ENCODE peak calls at places on chromosomes 2 and 18, in four cellular contexts. One of them, this sample, is unnamed.

GRCh38 chr18:76258209-76258608 is 236.8 kb downstream of the ZNF516 start:
- DNase-seq in NT2/D1: no peak
- DNase-seq in mammary epithelial cell: peak
- DNase-seq in fibroblast of lung: peak
- DNase-seq in this sample: no peak

GRCh38 chr2:239022437-239023260 is 174.8 kb downstream of the TWIST2 start:
- DNase-seq in NT2/D1: no peak
- DNase-seq in mammary epithelial cell: no peak
- DNase-seq in fibroblast of lung: no peak
- DNase-seq in this sample: no peak

GRCh38 chr2:239818086-239818485 is 207.1 kb downstream of the NDUFA10 start:
- DNase-seq in NT2/D1: no peak
- DNase-seq in mammary epithelial cell: no peak
- DNase-seq in fibroblast of lung: no peak
- DNase-seq in this sample: no peak

GRCh38 chr2:134164306-134164705 is 89.6 kb upstream of the MGAT5 start:
- DNase-seq in NT2/D1: no peak
- DNase-seq in mammary epithelial cell: no peak
- DNase-seq in fibroblast of lung: no peak
- DNase-seq in this sample: no peak

GRCh38 chr2:26640331-26640745 is 828 bp downstream of the CIB4 start:
- DNase-seq in NT2/D1: no peak
- DNase-seq in mammary epithelial cell: peak
- DNase-seq in fibroblast of lung: peak
- DNase-seq in this sample: peak

GRCh38 chr2:229370484-229370883 is 99.4 kb upstream of the PID1 start:
- DNase-seq in NT2/D1: no peak
- DNase-seq in mammary epithelial cell: no peak
- DNase-seq in fibroblast of lung: peak
- DNase-seq in this sample: no peak

GRCh38 chr2:224613543-224614317 is 28.6 kb upstream of the CUL3 start:
- DNase-seq in NT2/D1: no peak
- DNase-seq in mammary epithelial cell: no peak
- DNase-seq in fibroblast of lung: no peak
- DNase-seq in this sample: no peak

GRCh38 chr2:202038471-202039277 is 5.0 kb downstream of the FZD7 start:
- DNase-seq in NT2/D1: no peak
- DNase-seq in mammary epithelial cell: peak
- DNase-seq in fibroblast of lung: peak
- DNase-seq in this sample: peak

GRCh38 chr2:194602750-194603149 is 1054.3 kb upstream of the SLC39A10 start:
- DNase-seq in NT2/D1: no peak
- DNase-seq in mammary epithelial cell: no peak
- DNase-seq in fibroblast of lung: no peak
- DNase-seq in this sample: no peak

GRCh38 chr18:677951-678363 is 20.5 kb downstream of the TYMS start:
- DNase-seq in NT2/D1: no peak
- DNase-seq in mammary epithelial cell: peak
- DNase-seq in fibroblast of lung: peak
- DNase-seq in this sample: no peak

GRCh38 chr2:121707920-121708361 is 28.7 kb downstream of the NIFK start:
- DNase-seq in NT2/D1: no peak
- DNase-seq in mammary epithelial cell: peak
- DNase-seq in fibroblast of lung: peak
- DNase-seq in this sample: no peak

GRCh38 chr18:59096098-59096779 is 43.4 kb upstream of the SEC11C start:
- DNase-seq in NT2/D1: no peak
- DNase-seq in mammary epithelial cell: no peak
- DNase-seq in fibroblast of lung: no peak
- DNase-seq in this sample: no peak

GRCh38 chr2:73290049-73290839 is 3.1 kb downstream of the EGR4 start:
- DNase-seq in NT2/D1: no peak
- DNase-seq in mammary epithelial cell: peak
- DNase-seq in fibroblast of lung: peak
- DNase-seq in this sample: peak

GRCh38 chr2:137797630-137798029 is 166.6 kb upstream of the HNMT start:
- DNase-seq in NT2/D1: no peak
- DNase-seq in mammary epithelial cell: no peak
- DNase-seq in fibroblast of lung: no peak
- DNase-seq in this sample: no peak

GRCh38 chr2:39584283-39584972 is 81.3 kb upstream of the TMEM178A start:
- DNase-seq in NT2/D1: no peak
- DNase-seq in mammary epithelial cell: peak
- DNase-seq in fibroblast of lung: peak
- DNase-seq in this sample: peak

GRCh38 chr2:25409468-25409867 is 67.7 kb upstream of the DNMT3A start:
- DNase-seq in NT2/D1: no peak
- DNase-seq in mammary epithelial cell: no peak
- DNase-seq in fibroblast of lung: no peak
- DNase-seq in this sample: no peak

GRCh38 chr2:209579236-209579749 is 155.4 kb downstream of the MAP2 start:
- DNase-seq in NT2/D1: no peak
- DNase-seq in mammary epithelial cell: no peak
- DNase-seq in fibroblast of lung: peak
- DNase-seq in this sample: no peak

GRCh38 chr2:25215948-25216679 is 47.7 kb upstream of the POMC start:
- DNase-seq in NT2/D1: no peak
- DNase-seq in mammary epithelial cell: no peak
- DNase-seq in fibroblast of lung: peak
- DNase-seq in this sample: peak

GRCh38 chr18:40607741-40608140 is 1347.3 kb upstream of the PIK3C3 start:
- DNase-seq in NT2/D1: no peak
- DNase-seq in mammary epithelial cell: no peak
- DNase-seq in fibroblast of lung: no peak
- DNase-seq in this sample: no peak

GRCh38 chr2:45458909-45459563 is 152.0 kb downstream of the SRBD1 start:
- DNase-seq in NT2/D1: no peak
- DNase-seq in mammary epithelial cell: peak
- DNase-seq in fibroblast of lung: peak
- DNase-seq in this sample: peak

GRCh38 chr2:24050041-24050655 is 607 bp downstream of the FKBP1B start:
- DNase-seq in NT2/D1: no peak
- DNase-seq in mammary epithelial cell: peak
- DNase-seq in fibroblast of lung: peak
- DNase-seq in this sample: peak

GRCh38 chr18:37742436-37742835 is 176.8 kb upstream of the CELF4 start:
- DNase-seq in NT2/D1: peak
- DNase-seq in mammary epithelial cell: no peak
- DNase-seq in fibroblast of lung: no peak
- DNase-seq in this sample: no peak

GRCh38 chr2:239318790-239319189 is 82.0 kb downstream of the HDAC4 start:
- DNase-seq in NT2/D1: no peak
- DNase-seq in mammary epithelial cell: no peak
- DNase-seq in fibroblast of lung: no peak
- DNase-seq in this sample: no peak

GRCh38 chr2:197322143-197322542 is 11.6 kb upstream of the ANKRD44 start:
- DNase-seq in NT2/D1: no peak
- DNase-seq in mammary epithelial cell: no peak
- DNase-seq in fibroblast of lung: no peak
- DNase-seq in this sample: no peak

GRCh38 chr2:109644571-109645275 is 30.6 kb downstream of the SOWAHC start:
- DNase-seq in NT2/D1: peak
- DNase-seq in mammary epithelial cell: no peak
- DNase-seq in fibroblast of lung: no peak
- DNase-seq in this sample: peak

GRCh38 chr2:55721601-55722215 is 28.1 kb upstream of the PNPT1 start:
- DNase-seq in NT2/D1: no peak
- DNase-seq in mammary epithelial cell: peak
- DNase-seq in fibroblast of lung: no peak
- DNase-seq in this sample: peak

GRCh38 chr2:239475161-239476028 is 74.6 kb upstream of the HDAC4 start:
- DNase-seq in NT2/D1: no peak
- DNase-seq in mammary epithelial cell: no peak
- DNase-seq in fibroblast of lung: no peak
- DNase-seq in this sample: no peak

GRCh38 chr2:16212321-16212720 is 272.0 kb downstream of the MYCN start:
- DNase-seq in NT2/D1: no peak
- DNase-seq in mammary epithelial cell: no peak
- DNase-seq in fibroblast of lung: no peak
- DNase-seq in this sample: no peak

GRCh38 chr2:179751184-179751809 is 110.1 kb downstream of the ZNF385B start:
- DNase-seq in NT2/D1: no peak
- DNase-seq in mammary epithelial cell: peak
- DNase-seq in fibroblast of lung: peak
- DNase-seq in this sample: peak

GRCh38 chr2:14944562-14945346 is 312.2 kb downstream of the LRATD1 start:
- DNase-seq in NT2/D1: peak
- DNase-seq in mammary epithelial cell: peak
- DNase-seq in fibroblast of lung: peak
- DNase-seq in this sample: no peak

GRCh38 chr2:241858206-241859016 is at the start of gene PDCD1:
- DNase-seq in NT2/D1: no peak
- DNase-seq in mammary epithelial cell: no peak
- DNase-seq in fibroblast of lung: no peak
- DNase-seq in this sample: no peak

GRCh38 chr18:1463981-1464380 is 559.3 kb downstream of the ADCYAP1 start:
- DNase-seq in NT2/D1: no peak
- DNase-seq in mammary epithelial cell: no peak
- DNase-seq in fibroblast of lung: no peak
- DNase-seq in this sample: no peak

GRCh38 chr2:56088411-56088810 is 95.4 kb upstream of the CCDC85A start:
- DNase-seq in NT2/D1: no peak
- DNase-seq in mammary epithelial cell: no peak
- DNase-seq in fibroblast of lung: peak
- DNase-seq in this sample: peak

DNA sequence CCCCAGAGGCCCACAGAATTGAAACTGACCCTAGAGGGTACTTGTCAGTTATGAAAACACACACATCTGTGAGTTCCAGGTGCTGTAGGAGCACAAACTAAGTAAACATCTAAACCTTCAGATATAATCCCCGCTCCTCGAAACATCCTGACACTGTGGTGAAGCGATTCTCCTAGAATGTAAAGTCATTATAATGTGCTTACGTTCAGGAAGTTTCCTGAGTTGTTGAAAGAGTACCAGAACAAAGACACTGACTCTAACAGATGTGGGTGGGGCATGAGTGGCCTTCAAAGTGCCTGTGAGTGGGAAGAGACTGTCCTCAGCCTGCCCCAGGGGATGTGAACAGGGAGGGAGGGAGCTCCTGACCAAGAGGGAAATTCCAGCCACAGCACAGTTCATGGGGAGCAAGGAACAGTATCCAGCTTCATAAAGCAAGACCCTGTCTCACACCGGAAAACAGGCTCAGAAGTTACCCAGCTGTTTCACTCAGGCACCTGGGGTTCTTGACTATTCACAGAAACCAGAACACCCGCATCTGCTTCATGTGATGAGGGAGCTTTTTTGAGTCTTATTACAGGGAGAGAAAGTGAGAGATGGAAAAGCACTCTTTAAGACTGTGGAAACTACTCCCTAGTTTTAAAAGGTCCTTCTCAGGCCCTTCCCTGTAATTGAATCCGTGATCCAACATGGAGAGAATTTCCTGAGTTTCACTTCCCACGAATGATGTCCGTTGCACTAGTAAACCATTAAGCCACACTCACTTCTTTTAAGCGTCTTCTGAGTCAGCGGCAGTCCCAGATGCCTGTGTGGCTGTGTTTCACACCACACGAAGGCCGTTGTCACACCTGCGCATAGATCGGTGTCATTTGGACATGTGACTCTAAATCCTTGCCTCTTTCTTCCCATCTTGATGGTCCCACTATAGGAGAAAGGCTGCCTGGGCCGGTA is 88.6 kb upstream of the EML6 start:
- DNase-seq in NT2/D1: peak
- DNase-seq in mammary epithelial cell: peak
- DNase-seq in fibroblast of lung: peak
- DNase-seq in this sample: peak
- H3K9ac ChIP-seq in NT2/D1: no peak
- H3K9ac ChIP-seq in mammary epithelial cell: no peak
- H3K9ac ChIP-seq in fibroblast of lung: peak
- H3K9ac ChIP-seq in this sample: peak

GRCh38 chr2:101355561-101356130 is 31.7 kb downstream of the CREG2 start:
- DNase-seq in NT2/D1: no peak
- DNase-seq in mammary epithelial cell: peak
- DNase-seq in fibroblast of lung: no peak
- DNase-seq in this sample: no peak
- H3K9ac ChIP-seq in NT2/D1: no peak
- H3K9ac ChIP-seq in mammary epithelial cell: no peak
- H3K9ac ChIP-seq in fibroblast of lung: no peak
- H3K9ac ChIP-seq in this sample: no peak

GRCh38 chr18:48848641-48849143 is 102.1 kb downstream of the SMAD7 start:
- DNase-seq in NT2/D1: no peak
- DNase-seq in mammary epithelial cell: peak
- DNase-seq in fibroblast of lung: peak
- DNase-seq in this sample: no peak
- H3K9ac ChIP-seq in NT2/D1: peak
- H3K9ac ChIP-seq in mammary epithelial cell: no peak
- H3K9ac ChIP-seq in fibroblast of lung: no peak
- H3K9ac ChIP-seq in this sample: no peak

GRCh38 chr2:230969673-230970015 is 26.3 kb upstream of the SPATA3 start:
- DNase-seq in NT2/D1: no peak
- DNase-seq in mammary epithelial cell: no peak
- DNase-seq in fibroblast of lung: no peak
- DNase-seq in this sample: no peak
- H3K9ac ChIP-seq in NT2/D1: no peak
- H3K9ac ChIP-seq in mammary epithelial cell: no peak
- H3K9ac ChIP-seq in fibroblast of lung: no peak
- H3K9ac ChIP-seq in this sample: no peak

GRCh38 chr2:237603049-237603717 is 12.6 kb upstream of the RAB17 start:
- DNase-seq in NT2/D1: no peak
- DNase-seq in mammary epithelial cell: no peak
- DNase-seq in fibroblast of lung: no peak
- DNase-seq in this sample: no peak

GRCh38 chr2:237603718-237604362 is 13.3 kb upstream of the RAB17 start:
- DNase-seq in NT2/D1: peak
- DNase-seq in mammary epithelial cell: no peak
- DNase-seq in fibroblast of lung: peak
- DNase-seq in this sample: peak

GRCh38 chr2:237604391-237604790 is 13.9 kb upstream of the RAB17 start:
- DNase-seq in NT2/D1: no peak
- DNase-seq in mammary epithelial cell: no peak
- DNase-seq in fibroblast of lung: no peak
- DNase-seq in this sample: no peak

GRCh38 chr2:237601453-237602116 is 11.1 kb upstream of the RAB17 start:
- DNase-seq in NT2/D1: peak
- DNase-seq in mammary epithelial cell: no peak
- DNase-seq in fibroblast of lung: no peak
- DNase-seq in this sample: no peak

GRCh38 chr2:237602409-237602808 is 11.9 kb upstream of the RAB17 start:
- DNase-seq in NT2/D1: no peak
- DNase-seq in mammary epithelial cell: no peak
- DNase-seq in fibroblast of lung: no peak
- DNase-seq in this sample: no peak
- H3K9ac ChIP-seq in NT2/D1: no peak
- H3K9ac ChIP-seq in mammary epithelial cell: no peak
- H3K9ac ChIP-seq in fibroblast of lung: no peak
- H3K9ac ChIP-seq in this sample: no peak

This sample was measured in mesenchymal stem cell.